ENCODE peak calls at places on chromosomes 16 and 17, in eight cellular contexts. T is A549; K is heart right ventricle; I is ovary; A is aorta; N is psoas muscle; V is CD8-positive, alpha-beta T cell; M is gastrocnemius medialis. P is an unnamed sample.
A peak's percentile ranks its signal among the peaks of the same experiment; 100 is the strongest.

GRCh38 chr16:46918905-46919792 is 35.0 kb downstream of the GPT2 start:
- DNase-seq in I (no peak), K (no peak), N (no peak), V (no peak), T (no peak), A (no peak), M (no peak), P (no peak)

GRCh38 chr17:36885161-36885735 is 52.0 kb upstream of the LHX1 start:
- DNase-seq in M (no peak), A (no peak), V (no peak), K (no peak), T (no peak), N (no peak), I (no peak), P (no peak)

GRCh38 chr16:88700636-88701482 is 5.3 kb downstream of the RNF166 start:
- DNase-seq in T (no peak), K (peak; percentile 95), V (peak; percentile 93), I (peak; percentile 74), M (peak; percentile 78), N (peak; percentile 85), A (peak; percentile 93), P (peak; percentile 66)

GRCh38 chr17:4072487-4073157 is 70.2 kb downstream of the ZZEF1 start:
- DNase-seq in N (no peak), V (no peak), I (no peak), A (no peak), M (no peak), T (no peak), K (no peak), P (peak; percentile 81)

GRCh38 chr16:56423584-56424403 is 1.6 kb downstream of the AMFR start:
- DNase-seq in M (no peak), K (no peak), A (no peak), V (no peak), I (no peak), T (no peak), N (no peak), P (peak; percentile 30)

GRCh38 chr17:64004218-64004770 is 6.1 kb downstream of the PRR29 start:
- DNase-seq in M (no peak), T (no peak), N (no peak), K (no peak), A (peak; percentile 30), V (no peak), I (no peak), P (no peak)

GRCh38 chr16:15529673-15530072 is 95.3 kb downstream of the BMERB1 start:
- DNase-seq in N (no peak), K (no peak), T (no peak), I (no peak), V (no peak), M (no peak), A (no peak), P (no peak)

GRCh38 chr17:42979511-42980273 is at the start of gene PTGES3L:
- DNase-seq in I (peak; percentile 52), M (peak; percentile 92), A (peak; percentile 88), N (peak; percentile 76), V (no peak), T (peak; percentile 57), K (peak; percentile 67), P (peak; percentile 54)

GRCh38 chr17:76681222-76682137 is 29.3 kb downstream of the MXRA7 start:
- DNase-seq in I (peak; percentile 84), A (peak; percentile 84), N (peak; percentile 63), V (peak; percentile 56), K (peak; percentile 73), M (peak; percentile 44), T (peak; percentile 84), P (peak; percentile 79)

GRCh38 chr16:678858-679807 is 1.1 kb upstream of the STUB1 start:
- DNase-seq in V (peak; percentile 37), K (peak; percentile 74), I (peak; percentile 83), M (peak; percentile 66), A (peak; percentile 89), N (peak; percentile 76), T (no peak), P (peak; percentile 70)

GRCh38 chr16:49441366-49441780 is 67.8 kb downstream of the C16orf78 start:
- DNase-seq in N (peak; percentile 39), T (no peak), I (peak; percentile 46), V (peak; percentile 58), M (no peak), A (peak; percentile 78), K (peak; percentile 77), P (peak; percentile 19)

GRCh38 chr17:66348605-66349165 is 46.3 kb downstream of the PRKCA start:
- DNase-seq in V (no peak), A (no peak), T (peak; percentile 69), M (peak; percentile 24), N (no peak), K (peak; percentile 35), I (no peak), P (peak; percentile 68)

GRCh38 chr17:82078433-82078832 is 12.8 kb upstream of the DUS1L start:
- DNase-seq in I (no peak), T (no peak), V (no peak), M (no peak), A (no peak), K (no peak), N (no peak), P (no peak)
- H3K4me3 ChIP-seq in I (no peak overlapping the region), T (no peak overlapping the region), V (no peak overlapping the region), M (no peak overlapping the region), A (no peak overlapping the region), K (no peak overlapping the region), N (no peak overlapping the region), P (no peak overlapping the region)

GRCh38 chr17:6084226-6085161 is 14.3 kb downstream of the WSCD1 start:
- DNase-seq in K (no peak), N (peak; percentile 80), T (no peak), V (no peak), M (peak; percentile 91), I (no peak), A (no peak), P (no peak)
- H3K4me1 ChIP-seq in K (no peaks in the 10 kb centered on the region), N (peaks cover 50% of the 10 kb centered on the region), T (no peaks in the 10 kb centered on the region), V (no peaks in the 10 kb centered on the region), M (peaks cover 40% of the 10 kb centered on the region), I (no peaks in the 10 kb centered on the region), A (no peaks in the 10 kb centered on the region), P (no peaks in the 10 kb centered on the region)

DNA sequence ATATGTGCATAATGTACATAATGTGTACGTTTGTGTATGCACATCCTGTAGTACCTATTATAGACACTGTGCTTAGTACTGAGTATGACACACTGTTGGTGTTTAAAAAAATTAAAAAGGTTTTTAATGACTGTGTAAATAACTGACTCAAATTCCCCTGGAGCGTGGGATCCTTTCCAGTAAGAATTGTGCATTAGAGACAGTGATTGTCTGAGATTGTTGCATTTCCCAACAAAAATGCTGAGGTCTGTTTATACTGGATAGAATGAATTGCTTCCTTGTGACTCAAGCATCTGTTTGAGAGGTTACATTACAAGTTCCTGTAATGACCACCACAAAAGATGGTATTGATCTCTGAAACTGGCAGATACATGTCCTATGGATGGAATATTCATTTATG is 229.0 kb downstream of the CDH11 start:
- DNase-seq in N (no peak), I (no peak), T (no peak), A (no peak), M (no peak), K (no peak), V (no peak), P (peak; percentile 85)
- H3K4me3 ChIP-seq in N (no peak overlapping the region), I (no peak overlapping the region), T (no peak overlapping the region), A (no peak overlapping the region), M (no peak overlapping the region), K (no peak overlapping the region), V (no peak overlapping the region), P (peak overlapping the region; percentile 34)

GRCh38 chr17:28818705-28819295 is 23.8 kb downstream of the FAM222B start:
- DNase-seq in I (no peak), M (no peak), V (no peak), A (no peak), K (no peak), N (no peak), T (no peak), P (no peak)
- H3K4me1 ChIP-seq in I (no peaks in the 10 kb centered on the region), M (peaks cover 19% of the 10 kb centered on the region), V (no peaks in the 10 kb centered on the region), A (peaks cover 3% of the 10 kb centered on the region), K (no peaks in the 10 kb centered on the region), N (peaks cover 20% of the 10 kb centered on the region), T (no peaks in the 10 kb centered on the region), P (peaks cover 20% of the 10 kb centered on the region)

GRCh38 chr17:2171725-2172446 is 117.0 kb downstream of the HIC1 start:
- DNase-seq in T (no peak), I (peak; percentile 87), V (no peak), M (peak; percentile 56), A (peak; percentile 88), K (peak; percentile 91), N (peak; percentile 65), P (peak; percentile 94)
- H3K4me3 ChIP-seq in T (no peak overlapping the region), I (no peak overlapping the region), V (no peak overlapping the region), M (no peak overlapping the region), A (no peak overlapping the region), K (peak overlapping the region; percentile 20), N (peak overlapping the region; percentile 37), P (peak overlapping the region; percentile 66)

GRCh38 chr17:78306913-78307312 is 53.0 kb downstream of the SOCS3 start:
- DNase-seq in T (no peak), A (no peak), I (no peak), V (no peak), K (no peak), N (no peak), M (no peak), P (no peak)
- H3K4me1 ChIP-seq in T (peaks cover 13% of the 10 kb centered on the region), A (no peaks in the 10 kb centered on the region), I (peaks cover 14% of the 10 kb centered on the region), V (no peaks in the 10 kb centered on the region), K (peaks cover 13% of the 10 kb centered on the region), N (peaks cover 14% of the 10 kb centered on the region), M (peaks cover 21% of the 10 kb centered on the region), P (peaks cover 16% of the 10 kb centered on the region)